ENCODE peak calls at places on chromosomes 7 and 10, in four cellular contexts. B is T-helper 9 cell; F is mesothelial cell of epicardium; J is activated naive CD4-positive, alpha-beta T cell treated with anti-CD3 and anti-CD28 coated beads for 36 hours. I is an unnamed sample.

GRCh38 chr10:37728830-37729229 is 128.6 kb downstream of the ZNF248 start:
- DNase-seq in B (no peak), F (no peak), J (no peak), I (no peak)

GRCh38 chr7:40311307-40311706 is 176.5 kb downstream of the SUGCT start:
- DNase-seq in B (no peak), F (no peak), J (peak), I (no peak)

GRCh38 chr7:88141025-88141424 is 78.8 kb downstream of the SRI start:
- DNase-seq in B (no peak), F (no peak), J (no peak), I (no peak)

GRCh38 chr7:79298145-79298760 is 155.2 kb downstream of the MAGI2 start:
- DNase-seq in B (no peak), F (peak), J (peak), I (no peak)

GRCh38 chr10:122056431-122057094 is 67.6 kb downstream of the TACC2 start:
- DNase-seq in B (no peak), F (no peak), J (no peak), I (no peak)

GRCh38 chr7:39749177-39749576 is 125.8 kb downstream of the RALA start:
- DNase-seq in B (no peak), F (no peak), J (no peak), I (no peak)

GRCh38 chr10:129860396-129860795 is 103.7 kb downstream of the EBF3 start:
- DNase-seq in B (no peak), F (no peak), J (no peak), I (no peak)

GRCh38 chr7:33646992-33647391 is 258.3 kb upstream of the BMPER start:
- DNase-seq in B (no peak), F (no peak), J (no peak), I (no peak)